ENCODE peak calls at places on chromosome 4, in seven cellular contexts. One of them, this sample, is unnamed.

GRCh38 chr4:56767567-56767966 is 53.9 kb downstream of the SPINK2 start:
- DNase-seq in right cardiac atrium: no peak
- DNase-seq in psoas muscle: no peak
- DNase-seq in heart right ventricle: no peak
- DNase-seq in upper lobe of left lung: no peak
- DNase-seq in colonic mucosa: no peak
- DNase-seq in body of pancreas: no peak
- DNase-seq in this sample: no peak

GRCh38 chr4:23033796-23034195 is 341.1 kb downstream of the GBA3 start:
- DNase-seq in right cardiac atrium: no peak
- DNase-seq in psoas muscle: no peak
- DNase-seq in heart right ventricle: no peak
- DNase-seq in upper lobe of left lung: no peak
- DNase-seq in colonic mucosa: no peak
- DNase-seq in body of pancreas: no peak
- DNase-seq in this sample: no peak

GRCh38 chr4:103046416-103047290 is 27.1 kb upstream of the SLC9B1 start:
- DNase-seq in right cardiac atrium: no peak
- DNase-seq in psoas muscle: no peak
- DNase-seq in heart right ventricle: peak
- DNase-seq in upper lobe of left lung: no peak
- DNase-seq in colonic mucosa: peak
- DNase-seq in body of pancreas: peak
- DNase-seq in this sample: peak

GRCh38 chr4:174457468-174457867 is 64.8 kb downstream of the HPGD start:
- DNase-seq in right cardiac atrium: no peak
- DNase-seq in psoas muscle: no peak
- DNase-seq in heart right ventricle: no peak
- DNase-seq in upper lobe of left lung: no peak
- DNase-seq in colonic mucosa: no peak
- DNase-seq in body of pancreas: no peak
- DNase-seq in this sample: no peak

GRCh38 chr4:122692641-122693520 is 39.6 kb upstream of the BBS12 start:
- DNase-seq in right cardiac atrium: no peak
- DNase-seq in psoas muscle: no peak
- DNase-seq in heart right ventricle: no peak
- DNase-seq in upper lobe of left lung: no peak
- DNase-seq in colonic mucosa: no peak
- DNase-seq in body of pancreas: no peak
- DNase-seq in this sample: no peak

GRCh38 chr4:54933579-54933978 is 191.8 kb downstream of the KDR start:
- DNase-seq in right cardiac atrium: no peak
- DNase-seq in psoas muscle: no peak
- DNase-seq in heart right ventricle: no peak
- DNase-seq in upper lobe of left lung: no peak
- DNase-seq in colonic mucosa: no peak
- DNase-seq in body of pancreas: no peak
- DNase-seq in this sample: no peak

GRCh38 chr4:184599492-184600135 is 49.6 kb downstream of the CASP3 start:
- DNase-seq in right cardiac atrium: no peak
- DNase-seq in psoas muscle: no peak
- DNase-seq in heart right ventricle: no peak
- DNase-seq in upper lobe of left lung: no peak
- DNase-seq in colonic mucosa: no peak
- DNase-seq in body of pancreas: no peak
- DNase-seq in this sample: no peak

GRCh38 chr4:19010766-19011165 is 989.2 kb upstream of the LCORL start:
- DNase-seq in right cardiac atrium: no peak
- DNase-seq in psoas muscle: no peak
- DNase-seq in heart right ventricle: no peak
- DNase-seq in upper lobe of left lung: no peak
- DNase-seq in colonic mucosa: no peak
- DNase-seq in body of pancreas: no peak
- DNase-seq in this sample: no peak

GRCh38 chr4:23717528-23718248 is 172.2 kb downstream of the PPARGC1A start:
- DNase-seq in right cardiac atrium: no peak
- DNase-seq in psoas muscle: no peak
- DNase-seq in heart right ventricle: no peak
- DNase-seq in upper lobe of left lung: no peak
- DNase-seq in colonic mucosa: no peak
- DNase-seq in body of pancreas: no peak
- DNase-seq in this sample: peak

GRCh38 chr4:49217492-49217891 is 231.4 kb downstream of the CWH43 start:
- DNase-seq in right cardiac atrium: no peak
- DNase-seq in psoas muscle: no peak
- DNase-seq in heart right ventricle: no peak
- DNase-seq in upper lobe of left lung: no peak
- DNase-seq in colonic mucosa: no peak
- DNase-seq in body of pancreas: no peak
- DNase-seq in this sample: no peak

GRCh38 chr4:88659061-88659889 is 38.4 kb downstream of the NAP1L5 start:
- DNase-seq in right cardiac atrium: peak
- DNase-seq in psoas muscle: peak
- DNase-seq in heart right ventricle: peak
- DNase-seq in upper lobe of left lung: no peak
- DNase-seq in colonic mucosa: peak
- DNase-seq in body of pancreas: peak
- DNase-seq in this sample: peak

GRCh38 chr4:145679520-145679919 is 426 bp upstream of the C4orf51 start:
- DNase-seq in right cardiac atrium: peak
- DNase-seq in psoas muscle: peak
- DNase-seq in heart right ventricle: peak
- DNase-seq in upper lobe of left lung: no peak
- DNase-seq in colonic mucosa: no peak
- DNase-seq in body of pancreas: peak
- DNase-seq in this sample: no peak

GRCh38 chr4:86670739-86671138 is 76.6 kb downstream of the PTPN13 start:
- DNase-seq in right cardiac atrium: no peak
- DNase-seq in psoas muscle: no peak
- DNase-seq in heart right ventricle: no peak
- DNase-seq in upper lobe of left lung: no peak
- DNase-seq in colonic mucosa: no peak
- DNase-seq in body of pancreas: no peak
- DNase-seq in this sample: no peak

GRCh38 chr4:82104578-82104977 is 269.2 kb downstream of the HNRNPD start:
- DNase-seq in right cardiac atrium: no peak
- DNase-seq in psoas muscle: no peak
- DNase-seq in heart right ventricle: no peak
- DNase-seq in upper lobe of left lung: peak
- DNase-seq in colonic mucosa: no peak
- DNase-seq in body of pancreas: no peak
- DNase-seq in this sample: no peak

GRCh38 chr4:179110356-179110755 is 1668.1 kb upstream of the AGA start:
- DNase-seq in right cardiac atrium: no peak
- DNase-seq in psoas muscle: no peak
- DNase-seq in heart right ventricle: no peak
- DNase-seq in upper lobe of left lung: no peak
- DNase-seq in colonic mucosa: no peak
- DNase-seq in body of pancreas: no peak
- DNase-seq in this sample: no peak

GRCh38 chr4:102493794-102494193 is 7.4 kb upstream of the NFKB1 start:
- DNase-seq in right cardiac atrium: no peak
- DNase-seq in psoas muscle: no peak
- DNase-seq in heart right ventricle: no peak
- DNase-seq in upper lobe of left lung: no peak
- DNase-seq in colonic mucosa: peak
- DNase-seq in body of pancreas: peak
- DNase-seq in this sample: no peak

GRCh38 chr4:86223472-86223871 is 136.4 kb downstream of the MAPK10 start:
- DNase-seq in right cardiac atrium: no peak
- DNase-seq in psoas muscle: no peak
- DNase-seq in heart right ventricle: no peak
- DNase-seq in upper lobe of left lung: no peak
- DNase-seq in colonic mucosa: no peak
- DNase-seq in body of pancreas: no peak
- DNase-seq in this sample: no peak

DNA sequence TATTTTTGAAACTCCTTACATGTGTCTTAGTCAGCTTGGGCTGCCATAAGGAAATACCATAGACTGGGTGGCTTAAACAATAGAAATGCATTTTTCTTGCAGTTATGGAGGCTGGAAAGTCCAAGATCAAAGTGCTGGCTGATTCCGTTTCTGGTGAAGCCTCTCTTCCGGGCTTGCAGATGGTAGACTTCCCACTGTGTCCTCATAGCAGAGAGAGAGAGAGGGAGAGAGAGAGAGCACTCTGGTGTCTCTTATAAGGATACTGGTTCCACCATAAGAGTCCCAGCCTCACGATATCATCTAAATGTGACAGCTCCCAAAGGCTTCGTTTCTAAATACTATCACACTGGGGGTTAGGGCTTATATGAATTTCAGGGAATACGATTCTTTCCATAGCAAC is 39.7 kb downstream of the ENPEP start:
- DNase-seq in right cardiac atrium: no peak
- DNase-seq in psoas muscle: no peak
- DNase-seq in heart right ventricle: no peak
- DNase-seq in upper lobe of left lung: no peak
- DNase-seq in colonic mucosa: peak
- DNase-seq in body of pancreas: peak
- DNase-seq in this sample: no peak
- H3K4me3 ChIP-seq in right cardiac atrium: peak
- H3K4me3 ChIP-seq in psoas muscle: peak
- H3K4me3 ChIP-seq in heart right ventricle: no peak
- H3K4me3 ChIP-seq in upper lobe of left lung: peak
- H3K4me3 ChIP-seq in colonic mucosa: peak
- H3K4me3 ChIP-seq in body of pancreas: no peak
- H3K4me3 ChIP-seq in this sample: peak

GRCh38 chr4:109432203-109432602 is 1.4 kb upstream of the SEC24B start:
- DNase-seq in right cardiac atrium: no peak
- DNase-seq in psoas muscle: no peak
- DNase-seq in heart right ventricle: no peak
- DNase-seq in upper lobe of left lung: no peak
- DNase-seq in colonic mucosa: no peak
- DNase-seq in body of pancreas: no peak
- DNase-seq in this sample: no peak
- H3K4me3 ChIP-seq in right cardiac atrium: no peak
- H3K4me3 ChIP-seq in psoas muscle: no peak
- H3K4me3 ChIP-seq in heart right ventricle: no peak
- H3K4me3 ChIP-seq in upper lobe of left lung: no peak
- H3K4me3 ChIP-seq in colonic mucosa: no peak
- H3K4me3 ChIP-seq in body of pancreas: no peak
- H3K4me3 ChIP-seq in this sample: peak

DNA sequence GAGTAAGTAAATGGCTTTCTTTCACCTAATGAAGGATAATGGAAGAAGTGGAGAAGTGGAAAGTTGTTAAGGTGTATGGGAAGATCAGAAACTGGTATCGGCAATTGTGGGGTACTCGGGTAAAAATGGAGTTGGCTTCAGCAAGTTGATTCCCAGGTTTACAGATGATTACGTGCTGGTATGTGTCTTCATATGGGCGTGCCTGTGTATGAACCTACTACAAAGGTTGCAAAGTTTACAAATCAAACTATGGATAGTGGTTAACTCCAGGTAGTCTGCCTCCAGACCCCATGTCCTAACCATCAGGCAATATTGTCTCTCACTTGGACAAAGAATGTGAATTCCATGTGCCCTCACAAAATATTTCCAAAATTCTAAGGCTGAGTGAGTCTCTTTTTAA is 778 bp downstream of the TLR3 start:
- DNase-seq in right cardiac atrium: no peak
- DNase-seq in psoas muscle: no peak
- DNase-seq in heart right ventricle: no peak
- DNase-seq in upper lobe of left lung: no peak
- DNase-seq in colonic mucosa: peak
- DNase-seq in body of pancreas: no peak
- DNase-seq in this sample: no peak
- H3K4me3 ChIP-seq in right cardiac atrium: peak
- H3K4me3 ChIP-seq in psoas muscle: peak
- H3K4me3 ChIP-seq in heart right ventricle: peak
- H3K4me3 ChIP-seq in upper lobe of left lung: peak
- H3K4me3 ChIP-seq in colonic mucosa: peak
- H3K4me3 ChIP-seq in body of pancreas: no peak
- H3K4me3 ChIP-seq in this sample: no peak

GRCh38 chr4:76518241-76518640 is 83.2 kb downstream of the SHROOM3 start:
- DNase-seq in right cardiac atrium: no peak
- DNase-seq in psoas muscle: no peak
- DNase-seq in heart right ventricle: no peak
- DNase-seq in upper lobe of left lung: no peak
- DNase-seq in colonic mucosa: no peak
- DNase-seq in body of pancreas: no peak
- DNase-seq in this sample: no peak

GRCh38 chr4:76525751-76526150 is 90.7 kb downstream of the SHROOM3 start:
- DNase-seq in right cardiac atrium: no peak
- DNase-seq in psoas muscle: no peak
- DNase-seq in heart right ventricle: no peak
- DNase-seq in upper lobe of left lung: no peak
- DNase-seq in colonic mucosa: no peak
- DNase-seq in body of pancreas: no peak
- DNase-seq in this sample: no peak

GRCh38 chr4:76527666-76528065 is 92.6 kb downstream of the SHROOM3 start:
- DNase-seq in right cardiac atrium: no peak
- DNase-seq in psoas muscle: no peak
- DNase-seq in heart right ventricle: no peak
- DNase-seq in upper lobe of left lung: no peak
- DNase-seq in colonic mucosa: no peak
- DNase-seq in body of pancreas: no peak
- DNase-seq in this sample: no peak

GRCh38 chr4:76526585-76526990 is 91.6 kb downstream of the SHROOM3 start:
- DNase-seq in right cardiac atrium: no peak
- DNase-seq in psoas muscle: no peak
- DNase-seq in heart right ventricle: no peak
- DNase-seq in upper lobe of left lung: no peak
- DNase-seq in colonic mucosa: peak
- DNase-seq in body of pancreas: peak
- DNase-seq in this sample: no peak

DNA sequence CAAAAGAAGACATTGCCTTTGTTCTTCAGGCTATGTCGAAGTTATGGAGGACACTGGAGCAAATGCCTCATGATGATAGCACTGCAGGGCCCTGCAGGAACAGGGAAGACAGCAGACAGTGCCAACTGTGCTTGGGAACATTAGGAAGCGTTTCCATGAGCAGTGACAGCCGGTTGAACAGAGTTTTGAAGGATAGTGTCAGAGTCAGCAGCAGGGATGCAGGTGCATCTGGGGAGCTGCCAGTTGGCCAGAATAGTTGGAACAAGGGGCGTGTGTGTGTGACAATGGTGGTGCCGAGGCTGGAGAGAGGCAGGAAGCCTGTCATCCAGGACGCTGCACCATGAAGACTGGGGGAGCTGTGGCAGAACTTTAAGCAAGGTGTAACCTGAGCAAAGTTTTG is 88.6 kb downstream of the SHROOM3 start:
- DNase-seq in right cardiac atrium: no peak
- DNase-seq in psoas muscle: no peak
- DNase-seq in heart right ventricle: peak
- DNase-seq in upper lobe of left lung: no peak
- DNase-seq in colonic mucosa: no peak
- DNase-seq in body of pancreas: no peak
- DNase-seq in this sample: no peak
- H3K4me3 ChIP-seq in right cardiac atrium: no peak
- H3K4me3 ChIP-seq in psoas muscle: no peak
- H3K4me3 ChIP-seq in heart right ventricle: no peak
- H3K4me3 ChIP-seq in upper lobe of left lung: no peak
- H3K4me3 ChIP-seq in colonic mucosa: no peak
- H3K4me3 ChIP-seq in body of pancreas: no peak
- H3K4me3 ChIP-seq in this sample: no peak